ENCODE peak calls at places on chromosome 14, in nine cellular contexts. Y, N, O, B, J, L, S, K and F are unnamed samples.

GRCh38 chr14:90760591-90761316 is 55.5 kb downstream of the TTC7B start:
- DNase-seq in Y (no peak), N (peak), O (no peak), B (peak), J (no peak), L (no peak), S (no peak), K (no peak), F (peak)

GRCh38 chr14:81366259-81366658 is 33.9 kb downstream of the STON2 start:
- DNase-seq in Y (no peak), N (peak), O (no peak), B (no peak), J (no peak), L (no peak), S (no peak), K (no peak), F (no peak)

GRCh38 chr14:61549425-61549824 is 145.9 kb upstream of the HIF1A start:
- DNase-seq in Y (no peak), N (no peak), O (no peak), B (no peak), J (no peak), L (no peak), S (no peak), K (no peak), F (no peak)

GRCh38 chr14:66662374-66662773 is 154.4 kb downstream of the GPHN start:
- DNase-seq in Y (no peak), N (no peak), O (no peak), B (no peak), J (no peak), L (no peak), S (no peak), K (no peak), F (peak)

GRCh38 chr14:73234029-73234428 is 3.3 kb upstream of the PAPLN start:
- DNase-seq in Y (no peak), N (no peak), O (no peak), B (no peak), J (no peak), L (no peak), S (no peak), K (no peak), F (no peak)

GRCh38 chr14:74852922-74853530 is 22.9 kb downstream of the PROX2 start:
- DNase-seq in Y (no peak), N (no peak), O (no peak), B (no peak), J (no peak), L (no peak), S (no peak), K (no peak), F (no peak)

GRCh38 chr14:69153848-69154208 is 909 bp upstream of the DCAF5 start:
- DNase-seq in Y (peak), N (peak), O (peak), B (no peak), J (no peak), L (no peak), S (no peak), K (no peak), F (peak)

GRCh38 chr14:49623941-49624806 is 3.6 kb downstream of the MGAT2 start:
- DNase-seq in Y (no peak), N (no peak), O (no peak), B (no peak), J (no peak), L (no peak), S (no peak), K (no peak), F (no peak)

GRCh38 chr14:72169521-72169920 is 237.3 kb downstream of the RGS6 start:
- DNase-seq in Y (no peak), N (no peak), O (peak), B (peak), J (no peak), L (no peak), S (peak), K (no peak), F (no peak)

GRCh38 chr14:95319312-95320075 is at the start of gene CLMN:
- DNase-seq in Y (peak), N (peak), O (peak), B (peak), J (no peak), L (peak), S (peak), K (no peak), F (peak)

GRCh38 chr14:32109676-32110075 is 32.6 kb downstream of the ARHGAP5 start:
- DNase-seq in Y (no peak), N (no peak), O (no peak), B (no peak), J (no peak), L (no peak), S (no peak), K (no peak), F (no peak)

GRCh38 chr14:87205811-87206210 is 787.2 kb downstream of the GALC start:
- DNase-seq in Y (no peak), N (no peak), O (no peak), B (no peak), J (no peak), L (no peak), S (no peak), K (no peak), F (no peak)

GRCh38 chr14:74955229-74955999 is at the start of gene PGF:
- DNase-seq in Y (peak), N (peak), O (peak), B (peak), J (peak), L (peak), S (peak), K (no peak), F (peak)

GRCh38 chr14:52835122-52835903 is 43.9 kb upstream of the GNPNAT1 start:
- DNase-seq in Y (no peak), N (no peak), O (peak), B (peak), J (no peak), L (no peak), S (peak), K (no peak), F (no peak)

GRCh38 chr14:87049886-87050820 is 942.8 kb downstream of the GALC start:
- DNase-seq in Y (no peak), N (no peak), O (peak), B (no peak), J (no peak), L (no peak), S (no peak), K (no peak), F (peak)

GRCh38 chr14:52307870-52308269 is 6.2 kb upstream of the PTGER2 start:
- DNase-seq in Y (no peak), N (no peak), O (no peak), B (no peak), J (no peak), L (no peak), S (no peak), K (no peak), F (no peak)

GRCh38 chr14:105168979-105169507 is 467 bp upstream of the JAG2 start:
- DNase-seq in Y (no peak), N (no peak), O (peak), B (peak), J (no peak), L (peak), S (no peak), K (no peak), F (no peak)

GRCh38 chr14:68898248-68899032 is 80.7 kb downstream of the ACTN1 start:
- DNase-seq in Y (no peak), N (no peak), O (no peak), B (no peak), J (no peak), L (no peak), S (no peak), K (no peak), F (no peak)

GRCh38 chr14:20630340-20631022 is 11.0 kb downstream of the OR6S1 start:
- DNase-seq in Y (no peak), N (peak), O (peak), B (peak), J (no peak), L (no peak), S (peak), K (no peak), F (peak)

GRCh38 chr14:106518054-106518943 is 991.9 kb downstream of the TMEM121 start:
- DNase-seq in Y (peak), N (no peak), O (peak), B (peak), J (no peak), L (peak), S (no peak), K (no peak), F (peak)

GRCh38 chr14:62711351-62712023 is 333.8 kb downstream of the KCNH5 start:
- DNase-seq in Y (no peak), N (no peak), O (no peak), B (no peak), J (no peak), L (no peak), S (no peak), K (no peak), F (peak)

GRCh38 chr14:104144911-104145825 is 6.8 kb downstream of the KIF26A start:
- DNase-seq in Y (no peak), N (no peak), O (peak), B (no peak), J (no peak), L (no peak), S (no peak), K (no peak), F (no peak)

GRCh38 chr14:54105406-54105805 is 148.8 kb upstream of the BMP4 start:
- DNase-seq in Y (no peak), N (no peak), O (no peak), B (no peak), J (no peak), L (no peak), S (peak), K (no peak), F (no peak)
- TF ChIP-seq CTCF in Y (no peak), N (no peak), O (no peak), B (no peak), J (no peak), L (no peak), S (no peak), K (no peak), F (no peak)

GRCh38 chr14:22835505-22835904 is 880 bp upstream of the MMP14 start:
- DNase-seq in Y (no peak), N (no peak), O (no peak), B (no peak), J (no peak), L (no peak), S (no peak), K (no peak), F (no peak)

GRCh38 chr14:22824711-22825359 is 4.9 kb upstream of the MRPL52 start:
- DNase-seq in Y (peak), N (no peak), O (no peak), B (peak), J (no peak), L (no peak), S (peak), K (no peak), F (peak)

GRCh38 chr14:22830329-22831010 is 783 bp downstream of the MRPL52 start:
- DNase-seq in Y (no peak), N (no peak), O (no peak), B (no peak), J (no peak), L (no peak), S (no peak), K (no peak), F (peak)

DNA sequence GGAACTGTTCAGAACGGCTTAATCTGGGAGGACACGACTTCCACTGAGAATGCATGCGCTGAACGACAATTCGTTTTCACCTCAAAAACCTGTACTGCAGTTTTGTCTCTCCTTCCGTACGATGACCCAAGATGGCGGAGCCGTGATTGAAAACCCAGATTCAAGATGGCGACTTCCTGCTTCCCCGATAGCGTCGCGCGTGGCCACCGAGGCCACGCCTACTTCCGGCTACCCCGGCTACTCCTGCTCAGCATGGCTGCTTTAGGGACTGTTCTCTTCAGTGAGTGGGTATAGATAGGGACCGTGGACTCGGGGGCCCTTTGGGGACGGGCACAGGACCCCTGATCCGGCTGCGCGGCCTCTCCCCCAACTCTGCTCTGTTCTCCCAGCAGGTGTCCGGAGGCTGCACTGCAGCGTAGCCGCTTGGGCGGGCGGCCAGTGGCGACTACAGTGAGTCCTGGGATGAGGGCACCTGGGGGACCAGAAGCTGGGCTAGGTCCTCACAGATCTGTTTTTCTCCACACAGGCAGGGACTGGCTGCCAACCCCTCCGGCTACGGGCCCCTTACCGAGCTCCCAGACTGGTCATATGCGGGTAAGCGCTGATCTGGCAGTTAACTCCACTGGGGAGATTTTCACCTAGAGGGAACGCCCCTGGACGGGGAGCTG is at the start of gene MRPL52:
- DNase-seq in Y (peak), N (peak), O (peak), B (peak), J (peak), L (peak), S (peak), K (peak), F (peak)
- TF ChIP-seq POLR2A in Y (no peak), N (no peak), O (peak), B (peak), J (no peak), L (no peak), S (peak), K (no peak), F (peak)

GRCh38 chr14:59422069-59422881 is 42.9 kb downstream of the GPR135 start:
- DNase-seq in Y (no peak), N (no peak), O (no peak), B (no peak), J (no peak), L (no peak), S (no peak), K (no peak), F (peak)
- TF ChIP-seq CTCF in Y (no peak), N (peak), O (no peak), B (no peak), J (no peak), L (peak), S (peak), K (peak), F (no peak)

GRCh38 chr14:77707724-77708408 is at the start of the genes ALKBH1 and SLIRP:
- DNase-seq in Y (peak), N (peak), O (peak), B (peak), J (peak), L (peak), S (peak), K (peak), F (peak)
- TF ChIP-seq POLR2A in Y (no peak), N (peak), O (peak), B (peak), J (peak), L (no peak), S (peak), K (no peak), F (peak)

GRCh38 chr14:93206793-93207467 is at the start of the genes GON7 and UBR7:
- DNase-seq in Y (peak), N (peak), O (peak), B (peak), J (peak), L (peak), S (peak), K (peak), F (peak)
- TF ChIP-seq CTCF in Y (peak), N (peak), O (peak), B (no peak), J (peak), L (no peak), S (peak), K (peak), F (no peak)